ENCODE peak calls at places on chromosomes 4 and X, in seven cellular contexts. L is GM06990, G is tibial artery, K is fibroblast of pulmonary artery, R is AG09319, D is GM13976, Z is ovary. A is an unnamed sample.

GRCh38 chr4:153806073-153806472 is 17.2 kb upstream of the SFRP2 start:
- DNase-seq in G (no peak), D (no peak), L (no peak), Z (no peak), K (no peak), R (no peak), A (no peak)

GRCh38 chr4:163063891-163064290 is 102.8 kb downstream of the NAF1 start:
- DNase-seq in K (peak; percentile 3), L (no peak), Z (no peak), D (no peak), G (no peak), R (no peak), A (no peak)

GRCh38 chr4:102625232-102625930 is 124.2 kb downstream of the NFKB1 start:
- DNase-seq in R (peak; percentile 29), L (peak; percentile 24), Z (peak; percentile 35), K (peak; percentile 75), G (no peak), D (peak; percentile 77), A (peak; percentile 84)

GRCh38 chr4:8747467-8747841 is 124.2 kb downstream of the HMX1 start:
- DNase-seq in G (peak; percentile 45), K (no peak), L (no peak), R (no peak), Z (no peak), D (no peak), A (no peak)

GRCh38 chrX:150155396-150156048 is 207.6 kb upstream of the MAMLD1 start:
- DNase-seq in K (peak; percentile 63), R (peak; percentile 23), D (no peak), L (no peak), G (no peak), Z (peak; percentile 60), A (no peak)

GRCh38 chrX:154059231-154059630 is 38.3 kb downstream of the MECP2 start:
- DNase-seq in G (no peak), R (no peak), L (no peak), Z (no peak), K (no peak), D (no peak), A (no peak)

GRCh38 chrX:9906919-9907318 is 60.2 kb upstream of the CLDN34 start:
- DNase-seq in D (no peak), R (no peak), K (no peak), Z (no peak), G (no peak), L (no peak), A (peak; percentile 66)

GRCh38 chr4:33924239-33924638 is 2320.1 kb downstream of the ARAP2 start:
- DNase-seq in D (no peak), Z (no peak), K (peak; percentile 41), G (no peak), L (no peak), R (peak; percentile 2), A (peak; percentile 33)

GRCh38 chr4:121773873-121774272 is 8.9 kb upstream of the SMIM43 start:
- DNase-seq in D (no peak), R (no peak), Z (no peak), K (no peak), L (no peak), G (no peak), A (no peak)

GRCh38 chr4:85474818-85475630 is at the start of gene ARHGAP24:
- DNase-seq in G (peak; percentile 80), L (peak; percentile 80), D (peak; percentile 78), R (peak; percentile 92), K (peak; percentile 99), Z (peak; percentile 79), A (peak; percentile 95)

GRCh38 chrX:10399152-10399741 is 221.1 kb downstream of the MID1 start:
- DNase-seq in Z (no peak), D (no peak), L (no peak), K (no peak), R (no peak), G (no peak), A (no peak)

GRCh38 chrX:135625995-135626394 is 87.4 kb upstream of the CT45A1 start:
- DNase-seq in L (no peak), Z (no peak), D (no peak), R (no peak), G (no peak), K (peak; percentile 1), A (no peak)

GRCh38 chr4:22739933-22740332 is 47.2 kb downstream of the GBA3 start:
- DNase-seq in R (no peak), D (no peak), Z (no peak), G (no peak), K (no peak), L (no peak), A (no peak)

GRCh38 chr4:117941611-117942010 is 92.7 kb upstream of the NDST3 start:
- DNase-seq in G (no peak), K (no peak), Z (no peak), D (no peak), L (no peak), R (no peak), A (no peak)

GRCh38 chr4:118265312-118266144 is 87.3 kb downstream of the PRSS12 start:
- DNase-seq in Z (no peak), L (no peak), G (no peak), D (no peak), R (no peak), K (peak; percentile 10), A (peak; percentile 74)

GRCh38 chr4:99457270-99457669 is 22.1 kb upstream of the ADH7 start:
- DNase-seq in K (peak; percentile 7), L (no peak), D (no peak), G (peak; percentile 45), R (no peak), Z (no peak), A (no peak)
- TF ChIP-seq CTCF in K (no peak), L (no peak), D (no peak), G (no peak), R (peak; percentile 22), Z (no peak), A (no peak)

DNA sequence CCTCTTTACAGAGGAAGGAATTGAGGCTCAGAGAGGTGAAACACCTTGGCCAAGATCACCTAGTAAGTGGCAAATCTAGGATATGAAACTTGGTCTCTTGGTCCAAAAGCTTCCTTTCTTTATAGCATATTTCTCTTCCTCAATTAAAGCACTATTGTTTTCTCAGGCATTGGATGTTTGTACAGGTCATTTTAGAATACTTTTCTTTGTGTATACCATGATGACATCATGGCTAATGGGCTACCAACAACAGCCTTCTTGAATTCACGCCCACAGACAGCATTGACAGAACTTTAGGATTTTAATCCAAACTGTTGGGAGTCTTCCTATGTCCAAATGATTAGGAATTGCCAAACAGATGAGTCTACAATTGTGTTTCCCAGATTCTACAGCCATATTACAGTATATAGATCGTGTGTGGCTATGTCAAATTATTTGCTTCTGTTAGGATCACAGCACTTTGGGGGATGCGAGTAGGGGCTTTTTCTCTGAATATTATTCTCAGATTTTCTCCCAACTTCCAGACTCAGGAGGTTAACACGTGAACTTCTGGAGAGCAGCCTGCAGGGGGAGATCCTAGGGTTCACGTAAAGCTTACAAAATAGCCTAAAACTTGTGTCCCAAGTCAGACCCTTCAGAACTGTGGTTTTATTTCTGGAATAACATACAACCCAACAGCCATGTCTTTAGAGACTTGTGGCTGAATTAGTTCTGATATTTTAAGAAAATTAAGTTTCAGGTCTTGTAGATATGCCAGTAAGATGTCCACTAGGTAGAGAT is 191.8 kb downstream of the SHROOM3 start:
- DNase-seq in K (peak; percentile 38), G (no peak), Z (no peak), R (no peak), D (no peak), L (no peak), A (no peak)
- TF ChIP-seq CTCF in K (peak; percentile 46), G (no peak), Z (no peak), R (peak; percentile 12), D (no peak), L (peak; percentile 33), A (no peak)

DNA sequence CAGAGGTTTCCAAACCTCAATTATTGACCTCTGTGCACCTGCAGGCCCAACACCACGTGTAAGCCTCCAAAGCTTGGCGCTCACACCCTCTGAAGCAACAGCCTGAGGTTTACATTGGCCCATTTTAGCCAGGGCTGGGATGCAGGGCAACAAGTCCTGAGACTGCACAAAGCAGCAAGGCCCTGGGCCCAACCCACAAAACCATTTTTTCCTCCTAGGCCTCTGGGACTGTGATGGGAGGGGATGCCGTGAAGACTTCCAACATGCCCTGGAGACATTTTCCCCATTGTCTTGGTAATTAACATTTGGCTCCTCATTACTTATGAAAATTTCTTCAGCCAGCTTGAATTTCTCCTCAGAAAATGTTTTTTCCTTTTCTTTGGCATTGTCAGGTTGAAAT is 54.9 kb upstream of the CNKSR2 start:
- DNase-seq in G (no peak), R (no peak), K (no peak), Z (no peak), D (no peak), L (no peak), A (peak; percentile 45)
- TF ChIP-seq CTCF in G (no peak), R (no peak), K (no peak), Z (no peak), D (no peak), L (no peak), A (no peak)

GRCh38 chr4:185395956-185396723 is 416 bp upstream of the LRP2BP start:
- DNase-seq in D (peak; percentile 99), Z (peak; percentile 98), K (peak; percentile 98), L (peak; percentile 100), R (peak; percentile 94), G (peak; percentile 100), A (peak; percentile 99)

GRCh38 chr4:185394568-185395254 is 1.0 kb downstream of the LRP2BP start:
- DNase-seq in L (no peak), Z (no peak), R (no peak), G (no peak), D (no peak), K (no peak), A (no peak)

GRCh38 chr4:185398618-185399017 is 2.0 kb downstream of the ANKRD37 start:
- DNase-seq in D (no peak), Z (no peak), R (no peak), K (no peak), G (no peak), L (no peak), A (no peak)

GRCh38 chr4:185395255-185395955 is at the start of gene LRP2BP:
- DNase-seq in G (no peak), K (peak; percentile 97), D (peak; percentile 41), L (no peak), Z (no peak), R (no peak), A (no peak)

DNA sequence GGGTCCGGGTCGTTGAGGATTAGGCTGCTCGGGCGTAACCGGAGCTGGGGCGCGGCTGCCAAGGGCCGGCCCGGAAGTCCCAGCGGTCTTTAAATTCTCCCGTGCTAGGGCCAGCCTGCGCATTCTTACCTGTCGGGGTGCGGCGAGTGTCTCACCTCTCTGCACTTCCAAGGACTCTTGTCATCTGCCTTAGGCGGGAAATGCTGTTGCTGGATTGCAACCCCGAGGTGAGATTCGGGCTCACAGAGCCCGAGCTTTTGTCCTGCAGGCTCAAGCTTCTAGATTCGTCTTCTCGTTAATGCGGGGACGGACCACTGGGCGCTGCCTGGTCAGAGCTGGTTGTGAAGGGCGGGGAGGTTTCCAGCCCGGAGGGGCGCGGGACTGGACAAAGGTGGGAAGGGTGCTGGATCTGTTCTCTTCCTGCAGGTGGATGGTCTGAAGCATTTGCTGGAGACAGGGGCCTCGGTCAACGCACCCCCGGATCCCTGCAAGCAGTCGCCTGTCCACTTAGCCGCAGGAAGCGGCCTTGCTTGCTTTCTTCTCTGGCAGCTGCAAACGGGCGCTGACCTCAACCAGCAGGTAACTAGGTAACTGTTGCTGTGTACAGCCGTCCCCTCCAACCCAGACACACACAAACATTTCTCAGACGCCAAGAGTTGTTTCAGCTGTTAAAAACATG is at the start of gene ANKRD37:
- DNase-seq in Z (no peak), R (no peak), L (no peak), D (no peak), G (no peak), K (peak; percentile 53), A (peak; percentile 90)
- TF ChIP-seq CTCF in Z (no peak), R (no peak), L (no peak), D (no peak), G (no peak), K (no peak), A (no peak)

A was measured in spleen.